ENCODE peak calls at places on chromosome 2, in four cellular contexts. W is heart left ventricle, K is adrenal gland, C is A549. L is an unnamed sample.

GRCh38 chr2:190649798-190650390 is 1.0 kb downstream of the NAB1 start:
- DNase-seq in K (peak; percentile 16), C (peak; percentile 46), W (no peak), L (peak; percentile 36)

GRCh38 chr2:54555318-54555837 is 99.3 kb downstream of the SPTBN1 start:
- DNase-seq in W (no peak), C (no peak), K (no peak), L (no peak)

GRCh38 chr2:43034242-43034619 is 192.2 kb downstream of the ZFP36L2 start:
- DNase-seq in K (no peak), W (no peak), C (no peak), L (no peak)

GRCh38 chr2:135694711-135695110 is 46.9 kb upstream of the UBXN4 start:
- DNase-seq in K (peak; percentile 22), C (no peak), W (no peak), L (peak; percentile 51)

GRCh38 chr2:215548714-215549113 is 112.8 kb upstream of the FN1 start:
- DNase-seq in W (no peak), C (no peak), K (no peak), L (peak; percentile 87)

GRCh38 chr2:53473236-53473635 is 294.4 kb upstream of the CHAC2 start:
- DNase-seq in W (no peak), C (peak; percentile 31), K (peak; percentile 43), L (peak; percentile 47)

GRCh38 chr2:221895366-221896121 is 323.4 kb upstream of the EPHA4 start:
- DNase-seq in W (no peak), K (no peak), C (no peak), L (no peak)

GRCh38 chr2:200338692-200339091 is 32.2 kb downstream of the SPATS2L start:
- DNase-seq in W (no peak), C (no peak), K (peak; percentile 58), L (no peak)

GRCh38 chr2:42636956-42637355 is 68.5 kb downstream of the MTA3 start:
- DNase-seq in K (no peak), C (no peak), W (no peak), L (no peak)

GRCh38 chr2:118940486-118941120 is 1.4 kb upstream of the MARCO start:
- DNase-seq in K (peak; percentile 53), W (peak; percentile 64), C (no peak), L (no peak)

GRCh38 chr2:159249955-159250723 is 36.4 kb downstream of the WDSUB1 start:
- DNase-seq in W (peak; percentile 70), C (peak; percentile 14), K (peak; percentile 85), L (no peak)

GRCh38 chr2:71323386-71323785 is 8.2 kb upstream of the ZNF638 start:
- DNase-seq in K (no peak), W (no peak), C (no peak), L (no peak)

GRCh38 chr2:232456296-232457120 is 555 bp downstream of the ALPI start:
- DNase-seq in W (no peak), K (no peak), C (no peak), L (no peak)

GRCh38 chr2:27956895-27957294 is 66.4 kb downstream of the BABAM2 start:
- DNase-seq in W (no peak), C (no peak), K (no peak), L (no peak)

GRCh38 chr2:225317191-225317590 is 82.3 kb upstream of the NYAP2 start:
- DNase-seq in C (no peak), W (no peak), K (no peak), L (no peak)

GRCh38 chr2:141392517-141393213 is 738.2 kb downstream of the LRP1B start:
- DNase-seq in C (peak; percentile 76), K (no peak), W (no peak), L (no peak)

GRCh38 chr2:195330513-195330956 is 326.5 kb upstream of the SLC39A10 start:
- DNase-seq in K (no peak), C (no peak), W (no peak), L (no peak)

GRCh38 chr2:72973566-72974435 is 56.5 kb downstream of the EMX1 start:
- DNase-seq in C (peak; percentile 67), K (peak; percentile 52), W (peak; percentile 47), L (peak; percentile 77)

GRCh38 chr2:119085613-119086012 is 72.9 kb downstream of the C1QL2 start:
- DNase-seq in W (no peak), C (no peak), K (no peak), L (no peak)

GRCh38 chr2:227407601-227408089 is 19.9 kb upstream of the SCYGR1 start:
- DNase-seq in C (peak; percentile 95), W (peak; percentile 70), K (peak; percentile 71), L (no peak)

GRCh38 chr2:42503291-42503690 is 9.5 kb upstream of the KCNG3 start:
- DNase-seq in C (peak; percentile 37), W (no peak), K (peak; percentile 62), L (no peak)

GRCh38 chr2:30074023-30074422 is 72.8 kb upstream of the YPEL5 start:
- DNase-seq in W (no peak), C (no peak), K (no peak), L (no peak)

GRCh38 chr2:54081574-54081973 is 33.8 kb upstream of the ACYP2 start:
- DNase-seq in C (no peak), W (no peak), K (no peak), L (no peak)

GRCh38 chr2:45312275-45312674 is 298.8 kb downstream of the SRBD1 start:
- DNase-seq in W (no peak), C (peak; percentile 18), K (no peak), L (no peak)

GRCh38 chr2:113700186-113700841 is 56.1 kb downstream of the SLC35F5 start:
- DNase-seq in W (peak; percentile 62), K (peak; percentile 27), C (peak; percentile 46), L (peak; percentile 51)

GRCh38 chr2:26008095-26008494 is 25.8 kb upstream of the RAB10 start:
- DNase-seq in W (no peak), C (no peak), K (no peak), L (no peak)

GRCh38 chr2:234977228-234977679 is 25.4 kb downstream of the SH3BP4 start:
- DNase-seq in W (no peak), C (no peak), K (no peak), L (no peak)

GRCh38 chr2:201968045-201968444 is 65.6 kb upstream of the FZD7 start:
- DNase-seq in C (no peak), W (no peak), K (no peak), L (no peak)

GRCh38 chr2:9950521-9951271 is 797 bp upstream of the GRHL1 start:
- DNase-seq in C (no peak), W (peak; percentile 50), K (peak; percentile 62), L (peak; percentile 72)

GRCh38 chr2:119260636-119261497 is 37.2 kb downstream of the STEAP3 start:
- DNase-seq in C (no peak), W (no peak), K (no peak), L (peak; percentile 41)

GRCh38 chr2:96962567-96963203 is 23.7 kb downstream of the FAM178B start:
- DNase-seq in K (no peak), C (no peak), W (no peak), L (no peak)

GRCh38 chr2:3610415-3610814 is 15.5 kb downstream of the COLEC11 start:
- DNase-seq in K (no peak), W (no peak), C (no peak), L (no peak)
- H3K4me1 ChIP-seq in K (no peaks in the 10 kb centered on the region), W (no peaks in the 10 kb centered on the region), C (peaks cover 10% of the 10 kb centered on the region), L (no peaks in the 10 kb centered on the region)

GRCh38 chr2:105864262-105864661 is 119.5 kb downstream of the NCK2 start:
- DNase-seq in K (no peak), C (no peak), W (no peak), L (no peak)

GRCh38 chr2:105861198-105861597 is 116.5 kb downstream of the NCK2 start:
- DNase-seq in W (no peak), C (no peak), K (no peak), L (no peak)

GRCh38 chr2:105865222-105865913 is 120.7 kb downstream of the NCK2 start:
- DNase-seq in K (no peak), W (no peak), C (no peak), L (peak; percentile 20)

GRCh38 chr2:105860567-105860966 is 115.9 kb downstream of the NCK2 start:
- DNase-seq in C (no peak), W (no peak), K (no peak), L (no peak)

GRCh38 chr2:105862843-105863242 is 118.1 kb downstream of the NCK2 start:
- DNase-seq in K (no peak), W (no peak), C (no peak), L (no peak)
- H3K4me1 ChIP-seq in K (peaks cover 3% of the 10 kb centered on the region), W (peaks cover 18% of the 10 kb centered on the region), C (no peaks in the 10 kb centered on the region), L (no peaks in the 10 kb centered on the region)

GRCh38 chr2:176685908-176686307 is 416.7 kb downstream of the MTX2 start:
- DNase-seq in C (no peak), W (no peak), K (peak; percentile 53), L (peak; percentile 8)
- H3K4me1 ChIP-seq in C (no peaks in the 10 kb centered on the region), W (no peaks in the 10 kb centered on the region), K (peaks cover 31% of the 10 kb centered on the region), L (peaks cover 68% of the 10 kb centered on the region)

GRCh38 chr2:101751875-101752619 is 54.5 kb downstream of the MAP4K4 start:
- DNase-seq in W (no peak), K (no peak), C (no peak), L (no peak)
- H3K4me1 ChIP-seq in W (peaks cover 48% of the 10 kb centered on the region), K (peaks cover 40% of the 10 kb centered on the region), C (peaks cover 74% of the 10 kb centered on the region), L (peaks cover 59% of the 10 kb centered on the region)

DNA sequence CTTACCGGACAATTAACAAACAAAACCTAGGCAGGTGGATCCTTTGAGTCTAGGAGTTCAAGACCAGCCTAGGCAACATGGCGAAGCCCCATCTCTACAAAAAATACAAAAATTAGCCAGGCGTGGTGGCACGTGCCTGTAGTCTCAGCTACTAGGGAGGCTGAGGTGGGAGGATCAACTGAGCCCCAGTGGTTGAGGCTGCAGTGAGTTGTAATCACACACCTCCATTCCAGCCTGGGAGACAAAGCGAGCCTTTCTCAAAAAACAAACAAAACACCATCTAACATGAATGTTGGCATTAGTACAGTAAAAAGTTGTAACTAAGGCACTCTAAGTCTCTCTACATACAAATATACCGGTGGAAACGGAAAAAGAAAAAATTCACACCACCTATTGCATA is 5.3 kb downstream of the SP3 start:
- DNase-seq in C (no peak), K (no peak), W (no peak), L (no peak)
- H3K4me1 ChIP-seq in C (peaks cover 43% of the 10 kb centered on the region), K (peaks cover 68% of the 10 kb centered on the region), W (peaks cover 32% of the 10 kb centered on the region), L (peaks cover 22% of the 10 kb centered on the region)

GRCh38 chr2:101829018-101829396 is 131.5 kb downstream of the MAP4K4 start:
- DNase-seq in W (no peak), C (no peak), K (no peak), L (no peak)
- H3K4me1 ChIP-seq in W (peaks cover 50% of the 10 kb centered on the region), C (peaks cover 48% of the 10 kb centered on the region), K (no peaks in the 10 kb centered on the region), L (peaks cover 20% of the 10 kb centered on the region)

L was measured in cardiac muscle cell.